ENCODE peak calls at places on chromosome 11, in six cellular contexts. One of them, this sample, is unnamed.

GRCh38 chr11:79860336-79860735 is 419.5 kb upstream of the TENM4 start:
- DNase-seq in iPS-NIHi11: no peak
- DNase-seq in activated naive CD4-positive, alpha-beta T cell treated with anti-CD3 and anti-CD28 coated beads for 36 hours: no peak
- DNase-seq in HT-29: no peak
- DNase-seq in esophagus squamous epithelium: no peak
- DNase-seq in hypothalamus: no peak
- DNase-seq in this sample: no peak

GRCh38 chr11:44592125-44592643 is 26.7 kb downstream of the CD82 start:
- DNase-seq in iPS-NIHi11: no peak
- DNase-seq in activated naive CD4-positive, alpha-beta T cell treated with anti-CD3 and anti-CD28 coated beads for 36 hours: no peak
- DNase-seq in HT-29: no peak
- DNase-seq in esophagus squamous epithelium: no peak
- DNase-seq in hypothalamus: no peak
- DNase-seq in this sample: no peak

GRCh38 chr11:1873048-1873812 is 18.5 kb downstream of the PRR33 start:
- DNase-seq in iPS-NIHi11: no peak
- DNase-seq in activated naive CD4-positive, alpha-beta T cell treated with anti-CD3 and anti-CD28 coated beads for 36 hours: no peak
- DNase-seq in HT-29: no peak
- DNase-seq in esophagus squamous epithelium: no peak
- DNase-seq in hypothalamus: no peak
- DNase-seq in this sample: no peak

GRCh38 chr11:117837791-117838190 is 13.2 kb upstream of the FXYD2 start:
- DNase-seq in iPS-NIHi11: no peak
- DNase-seq in activated naive CD4-positive, alpha-beta T cell treated with anti-CD3 and anti-CD28 coated beads for 36 hours: no peak
- DNase-seq in HT-29: no peak
- DNase-seq in esophagus squamous epithelium: no peak
- DNase-seq in hypothalamus: no peak
- DNase-seq in this sample: peak; percentile 7

GRCh38 chr11:101390539-101390938 is 193.3 kb downstream of the TRPC6 start:
- DNase-seq in iPS-NIHi11: no peak
- DNase-seq in activated naive CD4-positive, alpha-beta T cell treated with anti-CD3 and anti-CD28 coated beads for 36 hours: no peak
- DNase-seq in HT-29: peak; percentile 42
- DNase-seq in esophagus squamous epithelium: no peak
- DNase-seq in hypothalamus: no peak
- DNase-seq in this sample: no peak

GRCh38 chr11:31958086-31958735 is 132.7 kb upstream of the RCN1 start:
- DNase-seq in iPS-NIHi11: peak; percentile 85
- DNase-seq in activated naive CD4-positive, alpha-beta T cell treated with anti-CD3 and anti-CD28 coated beads for 36 hours: peak; percentile 76
- DNase-seq in HT-29: peak; percentile 77
- DNase-seq in esophagus squamous epithelium: no peak
- DNase-seq in hypothalamus: peak; percentile 28
- DNase-seq in this sample: no peak

GRCh38 chr11:65918211-65919150 is at the start of gene C11orf68:
- DNase-seq in iPS-NIHi11: no peak
- DNase-seq in activated naive CD4-positive, alpha-beta T cell treated with anti-CD3 and anti-CD28 coated beads for 36 hours: no peak
- DNase-seq in HT-29: peak; percentile 48
- DNase-seq in esophagus squamous epithelium: no peak
- DNase-seq in hypothalamus: no peak
- DNase-seq in this sample: no peak

GRCh38 chr11:74672956-74673895 is 58.0 kb downstream of the CHRDL2 start:
- DNase-seq in iPS-NIHi11: no peak
- DNase-seq in activated naive CD4-positive, alpha-beta T cell treated with anti-CD3 and anti-CD28 coated beads for 36 hours: no peak
- DNase-seq in HT-29: peak; percentile 68
- DNase-seq in esophagus squamous epithelium: no peak
- DNase-seq in hypothalamus: no peak
- DNase-seq in this sample: no peak

GRCh38 chr11:120337133-120337895 is 1.1 kb downstream of the ARHGEF12 start:
- DNase-seq in iPS-NIHi11: peak; percentile 26
- DNase-seq in activated naive CD4-positive, alpha-beta T cell treated with anti-CD3 and anti-CD28 coated beads for 36 hours: peak; percentile 23
- DNase-seq in HT-29: peak; percentile 61
- DNase-seq in esophagus squamous epithelium: no peak
- DNase-seq in hypothalamus: no peak
- DNase-seq in this sample: no peak

GRCh38 chr11:64489831-64490441 is 101.1 kb upstream of the SLC22A12 start:
- DNase-seq in iPS-NIHi11: peak; percentile 87
- DNase-seq in activated naive CD4-positive, alpha-beta T cell treated with anti-CD3 and anti-CD28 coated beads for 36 hours: peak; percentile 64
- DNase-seq in HT-29: peak; percentile 59
- DNase-seq in esophagus squamous epithelium: no peak
- DNase-seq in hypothalamus: peak; percentile 34
- DNase-seq in this sample: peak; percentile 36

GRCh38 chr11:93857413-93858185 is 7.2 kb upstream of the VSTM5 start:
- DNase-seq in iPS-NIHi11: no peak
- DNase-seq in activated naive CD4-positive, alpha-beta T cell treated with anti-CD3 and anti-CD28 coated beads for 36 hours: no peak
- DNase-seq in HT-29: no peak
- DNase-seq in esophagus squamous epithelium: no peak
- DNase-seq in hypothalamus: no peak
- DNase-seq in this sample: no peak

GRCh38 chr11:118437046-118437735 is 899 bp downstream of the KMT2A start:
- DNase-seq in iPS-NIHi11: peak; percentile 66
- DNase-seq in activated naive CD4-positive, alpha-beta T cell treated with anti-CD3 and anti-CD28 coated beads for 36 hours: peak; percentile 74
- DNase-seq in HT-29: peak; percentile 74
- DNase-seq in esophagus squamous epithelium: no peak
- DNase-seq in hypothalamus: no peak
- DNase-seq in this sample: peak; percentile 29

GRCh38 chr11:68498903-68499883 is 38.6 kb downstream of the PPP6R3 start:
- DNase-seq in iPS-NIHi11: no peak
- DNase-seq in activated naive CD4-positive, alpha-beta T cell treated with anti-CD3 and anti-CD28 coated beads for 36 hours: no peak
- DNase-seq in HT-29: no peak
- DNase-seq in esophagus squamous epithelium: no peak
- DNase-seq in hypothalamus: no peak
- DNase-seq in this sample: no peak

GRCh38 chr11:76161261-76161961 is 44.9 kb downstream of the WNT11 start:
- DNase-seq in iPS-NIHi11: no peak
- DNase-seq in activated naive CD4-positive, alpha-beta T cell treated with anti-CD3 and anti-CD28 coated beads for 36 hours: no peak
- DNase-seq in HT-29: no peak
- DNase-seq in esophagus squamous epithelium: no peak
- DNase-seq in hypothalamus: no peak
- DNase-seq in this sample: no peak

GRCh38 chr11:119854521-119854920 is 125.5 kb upstream of the NECTIN1 start:
- DNase-seq in iPS-NIHi11: no peak
- DNase-seq in activated naive CD4-positive, alpha-beta T cell treated with anti-CD3 and anti-CD28 coated beads for 36 hours: no peak
- DNase-seq in HT-29: no peak
- DNase-seq in esophagus squamous epithelium: no peak
- DNase-seq in hypothalamus: no peak
- DNase-seq in this sample: no peak

GRCh38 chr11:12914401-12914912 is 94.7 kb upstream of the RASSF10 start:
- DNase-seq in iPS-NIHi11: peak; percentile 90
- DNase-seq in activated naive CD4-positive, alpha-beta T cell treated with anti-CD3 and anti-CD28 coated beads for 36 hours: peak; percentile 21
- DNase-seq in HT-29: peak; percentile 63
- DNase-seq in esophagus squamous epithelium: no peak
- DNase-seq in hypothalamus: peak; percentile 92
- DNase-seq in this sample: no peak

GRCh38 chr11:94120946-94121345 is 7.7 kb upstream of the PANX1 start:
- DNase-seq in iPS-NIHi11: no peak
- DNase-seq in activated naive CD4-positive, alpha-beta T cell treated with anti-CD3 and anti-CD28 coated beads for 36 hours: no peak
- DNase-seq in HT-29: no peak
- DNase-seq in esophagus squamous epithelium: no peak
- DNase-seq in hypothalamus: no peak
- DNase-seq in this sample: no peak

GRCh38 chr11:35559949-35560348 is 34.5 kb upstream of the PAMR1 start:
- DNase-seq in iPS-NIHi11: no peak
- DNase-seq in activated naive CD4-positive, alpha-beta T cell treated with anti-CD3 and anti-CD28 coated beads for 36 hours: no peak
- DNase-seq in HT-29: no peak
- DNase-seq in esophagus squamous epithelium: no peak
- DNase-seq in hypothalamus: no peak
- DNase-seq in this sample: no peak

GRCh38 chr11:789951-790350 is at the start of gene CEND1:
- DNase-seq in iPS-NIHi11: peak; percentile 79
- DNase-seq in activated naive CD4-positive, alpha-beta T cell treated with anti-CD3 and anti-CD28 coated beads for 36 hours: no peak
- DNase-seq in HT-29: no peak
- DNase-seq in esophagus squamous epithelium: no peak
- DNase-seq in hypothalamus: peak; percentile 44
- DNase-seq in this sample: no peak

This sample was measured in activated B cell treated with CpG ODN at 0.5 μM for 24 hours.